ENCODE peak calls at places on chromosome 22, in six cellular contexts. B is NCI-H446 treated with DMSO at 0.1 percent for 48 hours, R is caudate nucleus, P is sciatic nerve, Q is RPMI8226, C is iPS-NIHi11. H is an unnamed sample.

GRCh38 chr22:21457023-21457787 is 10.0 kb upstream of the TMEM191C start:
- DNase-seq in B (no peak), R (no peak), P (peak), Q (no peak), C (no peak), H (no peak)

GRCh38 chr22:24066872-24067271 is 55.8 kb downstream of the CABIN1 start:
- DNase-seq in B (no peak), R (no peak), P (no peak), Q (peak), C (no peak), H (no peak)

GRCh38 chr22:35328472-35328885 is 28.8 kb downstream of the TOM1 start:
- DNase-seq in B (no peak), R (no peak), P (peak), Q (no peak), C (no peak), H (no peak)

GRCh38 chr22:19811211-19811621 is 43.5 kb downstream of the GNB1L start:
- DNase-seq in B (no peak), R (no peak), P (peak), Q (no peak), C (no peak), H (no peak)

GRCh38 chr22:45428391-45429385 is 15.2 kb downstream of the RIBC2 start:
- DNase-seq in B (no peak), R (no peak), P (no peak), Q (no peak), C (no peak), H (no peak)

GRCh38 chr22:38428714-38429113 is 26.3 kb downstream of the KCNJ4 start:
- DNase-seq in B (no peak), R (no peak), P (no peak), Q (no peak), C (no peak), H (no peak)

GRCh38 chr22:31091106-31091975 is 10.2 kb downstream of the SMTN start:
- DNase-seq in B (no peak), R (no peak), P (no peak), Q (no peak), C (no peak), H (no peak)

GRCh38 chr22:37241351-37242142 is 2.5 kb downstream of the RAC2 start:
- DNase-seq in B (no peak), R (no peak), P (no peak), Q (no peak), C (no peak), H (no peak)

GRCh38 chr22:23092217-23092955 is 22.1 kb downstream of the GNAZ start:
- DNase-seq in B (no peak), R (no peak), P (no peak), Q (no peak), C (no peak), H (no peak)

GRCh38 chr22:44462246-44463015 is 35.6 kb downstream of the RTL6 start:
- DNase-seq in B (no peak), R (no peak), P (no peak), Q (no peak), C (no peak), H (no peak)

GRCh38 chr22:35046744-35047462 is 19.1 kb upstream of the ISX start:
- DNase-seq in B (no peak), R (no peak), P (no peak), Q (no peak), C (no peak), H (no peak)

GRCh38 chr22:38187413-38188212 is 6.0 kb upstream of the PLA2G6 start:
- DNase-seq in B (no peak), R (no peak), P (no peak), Q (no peak), C (no peak), H (no peak)

GRCh38 chr22:46766611-46767010 is 4.2 kb downstream of the TBC1D22A start:
- DNase-seq in B (no peak), R (no peak), P (no peak), Q (no peak), C (no peak), H (no peak)

GRCh38 chr22:21960200-21961126 is 7.8 kb upstream of the PPM1F start:
- DNase-seq in B (no peak), R (no peak), P (no peak), Q (no peak), C (no peak), H (peak)

GRCh38 chr22:27267145-27267544 is 534.4 kb downstream of the MN1 start:
- DNase-seq in B (no peak), R (no peak), P (no peak), Q (no peak), C (no peak), H (no peak)

GRCh38 chr22:43293661-43294392 is 49.3 kb downstream of the SCUBE1 start:
- DNase-seq in B (peak), R (no peak), P (no peak), Q (peak), C (no peak), H (no peak)

GRCh38 chr22:44924098-44924497 is 85.7 kb downstream of the PHF21B start:
- DNase-seq in B (no peak), R (no peak), P (no peak), Q (no peak), C (no peak), H (no peak)

GRCh38 chr22:46368871-46369715 is 33.6 kb downstream of the TRMU start:
- DNase-seq in B (no peak), R (no peak), P (no peak), Q (no peak), C (no peak), H (no peak)

GRCh38 chr22:25702571-25703167 is 39.3 kb upstream of the MYO18B start:
- DNase-seq in B (no peak), R (no peak), P (no peak), Q (no peak), C (no peak), H (no peak)

GRCh38 chr22:44394246-44395115 is 81.7 kb upstream of the SHISAL1 start:
- DNase-seq in B (no peak), R (no peak), P (peak), Q (no peak), C (no peak), H (peak)

GRCh38 chr22:44667829-44668189 is 34.2 kb upstream of the PRR5 start:
- DNase-seq in B (no peak), R (no peak), P (no peak), Q (no peak), C (no peak), H (peak)

GRCh38 chr22:46239261-46240048 is 10.6 kb downstream of the CDPF1 start:
- DNase-seq in B (no peak), R (no peak), P (no peak), Q (peak), C (no peak), H (no peak)

GRCh38 chr22:24996420-24996952 is 44.0 kb downstream of the KIAA1671 start:
- DNase-seq in B (no peak), R (no peak), P (no peak), Q (no peak), C (peak), H (no peak)

GRCh38 chr22:39738746-39739145 is 154.8 kb downstream of the ENTHD1 start:
- DNase-seq in B (no peak), R (no peak), P (no peak), Q (no peak), C (no peak), H (no peak)

GRCh38 chr22:36351921-36352774 is 35.6 kb downstream of the MYH9 start:
- DNase-seq in B (no peak), R (no peak), P (no peak), Q (no peak), C (no peak), H (peak)

GRCh38 chr22:22927196-22927887 is 39.7 kb downstream of the IGLL5 start:
- DNase-seq in B (no peak), R (no peak), P (no peak), Q (peak), C (no peak), H (no peak)

GRCh38 chr22:21876486-21877176 is 9.2 kb upstream of the MAPK1 start:
- DNase-seq in B (no peak), R (no peak), P (no peak), Q (no peak), C (no peak), H (no peak)

GRCh38 chr22:24968066-24968561 is 15.6 kb downstream of the KIAA1671 start:
- DNase-seq in B (no peak), R (no peak), P (no peak), Q (no peak), C (peak), H (no peak)

GRCh38 chr22:37231406-37232139 is 12.5 kb downstream of the RAC2 start:
- DNase-seq in B (no peak), R (no peak), P (no peak), Q (no peak), C (no peak), H (no peak)

GRCh38 chr22:17706451-17706900 is 67.8 kb downstream of the BID start:
- DNase-seq in B (no peak), R (no peak), P (no peak), Q (peak), C (peak), H (peak)

GRCh38 chr22:47691152-47691895 is 928.9 kb downstream of the TBC1D22A start:
- DNase-seq in B (no peak), R (no peak), P (no peak), Q (no peak), C (no peak), H (no peak)

GRCh38 chr22:27809226-27809625 is 7.7 kb upstream of the MN1 start:
- DNase-seq in B (no peak), R (no peak), P (no peak), Q (no peak), C (peak), H (no peak)

GRCh38 chr22:24554316-24555159 is at the start of gene GUCD1:
- DNase-seq in B (no peak), R (no peak), P (no peak), Q (peak), C (no peak), H (no peak)

GRCh38 chr22:37057226-37057625 is 5.7 kb downstream of the KCTD17 start:
- DNase-seq in B (no peak), R (no peak), P (no peak), Q (no peak), C (no peak), H (no peak)

H was measured in posterior cingulate gyrus.